ENCODE peak calls at places on chromosomes 12 and 14, in seven cellular contexts. One of them, this sample, is unnamed.
A peak's percentile ranks its signal among the peaks of the same experiment; 100 is the strongest.

GRCh38 chr14:45949479-45949878 is 696.5 kb upstream of the MIS18BP1 start:
- DNase-seq in upper lobe of left lung: no peak
- DNase-seq in neural progenitor cell: no peak
- DNase-seq in CD8-positive, alpha-beta T cell: no peak
- DNase-seq in endothelial cell of umbilical vein: no peak
- DNase-seq in OCI-LY7: no peak
- DNase-seq in IMR-90: no peak
- DNase-seq in this sample: no peak

GRCh38 chr14:23345987-23346692 is 6.5 kb downstream of the SLC22A17 start:
- DNase-seq in IMR-90: no peak
- DNase-seq in OCI-LY7: no peak
- DNase-seq in upper lobe of left lung: no peak
- DNase-seq in CD8-positive, alpha-beta T cell: no peak
- DNase-seq in neural progenitor cell: peak; percentile 36
- DNase-seq in endothelial cell of umbilical vein: no peak
- DNase-seq in this sample: no peak

GRCh38 chr14:101104485-101104884 is 201.0 kb upstream of the RTL1 start:
- DNase-seq in OCI-LY7: no peak
- DNase-seq in neural progenitor cell: no peak
- DNase-seq in CD8-positive, alpha-beta T cell: peak; percentile 5
- DNase-seq in upper lobe of left lung: peak; percentile 18
- DNase-seq in IMR-90: no peak
- DNase-seq in endothelial cell of umbilical vein: no peak
- DNase-seq in this sample: no peak

GRCh38 chr12:45291518-45291917 is 75.6 kb downstream of the ANO6 start:
- DNase-seq in OCI-LY7: no peak
- DNase-seq in CD8-positive, alpha-beta T cell: no peak
- DNase-seq in endothelial cell of umbilical vein: no peak
- DNase-seq in IMR-90: no peak
- DNase-seq in neural progenitor cell: no peak
- DNase-seq in upper lobe of left lung: no peak
- DNase-seq in this sample: no peak

GRCh38 chr12:22981711-22982110 is 356.7 kb downstream of the ETNK1 start:
- DNase-seq in CD8-positive, alpha-beta T cell: no peak
- DNase-seq in IMR-90: peak; percentile 38
- DNase-seq in endothelial cell of umbilical vein: no peak
- DNase-seq in neural progenitor cell: no peak
- DNase-seq in upper lobe of left lung: no peak
- DNase-seq in OCI-LY7: no peak
- DNase-seq in this sample: no peak

GRCh38 chr12:131598717-131599116 is 112.2 kb upstream of the SFSWAP start:
- DNase-seq in IMR-90: no peak
- DNase-seq in OCI-LY7: no peak
- DNase-seq in CD8-positive, alpha-beta T cell: no peak
- DNase-seq in neural progenitor cell: no peak
- DNase-seq in endothelial cell of umbilical vein: no peak
- DNase-seq in upper lobe of left lung: no peak
- DNase-seq in this sample: no peak

GRCh38 chr14:22375321-22375930 is 213.6 kb downstream of the DAD1 start:
- DNase-seq in IMR-90: peak; percentile 68
- DNase-seq in OCI-LY7: peak; percentile 81
- DNase-seq in neural progenitor cell: peak; percentile 67
- DNase-seq in upper lobe of left lung: no peak
- DNase-seq in CD8-positive, alpha-beta T cell: no peak
- DNase-seq in endothelial cell of umbilical vein: peak; percentile 62
- DNase-seq in this sample: no peak

GRCh38 chr14:35336171-35337073 is 44.2 kb downstream of the PSMA6 start:
- DNase-seq in endothelial cell of umbilical vein: peak; percentile 86
- DNase-seq in IMR-90: peak; percentile 85
- DNase-seq in OCI-LY7: no peak
- DNase-seq in neural progenitor cell: peak; percentile 59
- DNase-seq in upper lobe of left lung: peak; percentile 98
- DNase-seq in CD8-positive, alpha-beta T cell: no peak
- DNase-seq in this sample: peak; percentile 99

GRCh38 chr12:121578230-121579189 is 2.3 kb downstream of the KDM2B start:
- DNase-seq in endothelial cell of umbilical vein: peak; percentile 34
- DNase-seq in CD8-positive, alpha-beta T cell: peak; percentile 42
- DNase-seq in upper lobe of left lung: no peak
- DNase-seq in IMR-90: peak; percentile 21
- DNase-seq in neural progenitor cell: peak; percentile 68
- DNase-seq in OCI-LY7: peak; percentile 24
- DNase-seq in this sample: peak; percentile 80

GRCh38 chr12:48119834-48120195 is 651 bp downstream of the PFKM start:
- DNase-seq in CD8-positive, alpha-beta T cell: no peak
- DNase-seq in IMR-90: peak; percentile 41
- DNase-seq in upper lobe of left lung: no peak
- DNase-seq in endothelial cell of umbilical vein: no peak
- DNase-seq in neural progenitor cell: peak; percentile 32
- DNase-seq in OCI-LY7: no peak
- DNase-seq in this sample: no peak

GRCh38 chr14:89736866-89737265 is 217.7 kb downstream of the EFCAB11 start:
- DNase-seq in neural progenitor cell: no peak
- DNase-seq in upper lobe of left lung: no peak
- DNase-seq in CD8-positive, alpha-beta T cell: no peak
- DNase-seq in IMR-90: no peak
- DNase-seq in endothelial cell of umbilical vein: no peak
- DNase-seq in OCI-LY7: no peak
- DNase-seq in this sample: no peak

GRCh38 chr14:57066887-57067513 is 201.7 kb downstream of the EXOC5 start:
- DNase-seq in IMR-90: peak; percentile 2
- DNase-seq in CD8-positive, alpha-beta T cell: no peak
- DNase-seq in upper lobe of left lung: peak; percentile 54
- DNase-seq in endothelial cell of umbilical vein: peak; percentile 37
- DNase-seq in neural progenitor cell: peak; percentile 82
- DNase-seq in OCI-LY7: peak; percentile 4
- DNase-seq in this sample: no peak

GRCh38 chr12:67082221-67082620 is 186.9 kb upstream of the CAND1 start:
- DNase-seq in upper lobe of left lung: no peak
- DNase-seq in endothelial cell of umbilical vein: no peak
- DNase-seq in neural progenitor cell: no peak
- DNase-seq in CD8-positive, alpha-beta T cell: no peak
- DNase-seq in OCI-LY7: no peak
- DNase-seq in IMR-90: no peak
- DNase-seq in this sample: no peak

GRCh38 chr12:56116267-56117081 is at the start of gene RPL41:
- DNase-seq in neural progenitor cell: peak; percentile 98
- DNase-seq in endothelial cell of umbilical vein: peak; percentile 96
- DNase-seq in IMR-90: peak; percentile 91
- DNase-seq in CD8-positive, alpha-beta T cell: peak; percentile 94
- DNase-seq in OCI-LY7: peak; percentile 97
- DNase-seq in upper lobe of left lung: peak; percentile 92
- DNase-seq in this sample: peak; percentile 96

DNA sequence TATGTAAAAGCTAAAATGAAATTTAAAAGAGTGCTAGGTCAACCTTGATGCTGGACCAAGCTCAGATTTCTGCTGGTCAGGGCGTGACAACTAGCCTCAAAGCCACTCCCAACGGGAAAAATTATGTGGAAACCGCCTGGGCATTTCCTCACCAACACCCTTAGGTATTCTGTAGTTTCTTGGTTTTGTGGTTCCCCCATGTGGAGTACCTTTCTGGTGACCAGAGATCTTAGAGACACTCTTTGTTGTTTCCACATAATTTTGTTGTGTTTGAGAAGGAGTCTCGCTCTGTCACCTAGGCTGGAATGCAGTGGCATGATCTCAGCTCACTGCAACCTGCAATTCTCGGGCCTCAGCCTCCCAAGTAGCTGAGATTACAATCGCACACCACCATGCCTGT is 119.9 kb downstream of the DENND5B start:
- DNase-seq in upper lobe of left lung: no peak
- DNase-seq in neural progenitor cell: no peak
- DNase-seq in IMR-90: no peak
- DNase-seq in OCI-LY7: no peak
- DNase-seq in CD8-positive, alpha-beta T cell: no peak
- DNase-seq in endothelial cell of umbilical vein: no peak
- DNase-seq in this sample: no peak
- H3K27ac ChIP-seq in upper lobe of left lung: no peak overlapping the region
- H3K27ac ChIP-seq in neural progenitor cell: no peak overlapping the region
- H3K27ac ChIP-seq in IMR-90: no peak overlapping the region
- H3K27ac ChIP-seq in OCI-LY7: no peak overlapping the region
- H3K27ac ChIP-seq in CD8-positive, alpha-beta T cell: no peak overlapping the region
- H3K27ac ChIP-seq in endothelial cell of umbilical vein: no peak overlapping the region
- H3K27ac ChIP-seq in this sample: no peak overlapping the region

GRCh38 chr12:73935817-73936216 is 601.8 kb upstream of the ATXN7L3B start:
- DNase-seq in OCI-LY7: peak; percentile 14
- DNase-seq in CD8-positive, alpha-beta T cell: no peak
- DNase-seq in neural progenitor cell: peak; percentile 25
- DNase-seq in endothelial cell of umbilical vein: no peak
- DNase-seq in IMR-90: no peak
- DNase-seq in upper lobe of left lung: no peak
- DNase-seq in this sample: no peak
- TF ChIP-seq CTCF in OCI-LY7: peak; percentile 64
- TF ChIP-seq CTCF in CD8-positive, alpha-beta T cell: no peak
- TF ChIP-seq CTCF in neural progenitor cell: peak; percentile 51
- TF ChIP-seq CTCF in endothelial cell of umbilical vein: no peak
- TF ChIP-seq CTCF in IMR-90: no peak
- TF ChIP-seq CTCF in upper lobe of left lung: no peak
- TF ChIP-seq CTCF in this sample: no peak

DNA sequence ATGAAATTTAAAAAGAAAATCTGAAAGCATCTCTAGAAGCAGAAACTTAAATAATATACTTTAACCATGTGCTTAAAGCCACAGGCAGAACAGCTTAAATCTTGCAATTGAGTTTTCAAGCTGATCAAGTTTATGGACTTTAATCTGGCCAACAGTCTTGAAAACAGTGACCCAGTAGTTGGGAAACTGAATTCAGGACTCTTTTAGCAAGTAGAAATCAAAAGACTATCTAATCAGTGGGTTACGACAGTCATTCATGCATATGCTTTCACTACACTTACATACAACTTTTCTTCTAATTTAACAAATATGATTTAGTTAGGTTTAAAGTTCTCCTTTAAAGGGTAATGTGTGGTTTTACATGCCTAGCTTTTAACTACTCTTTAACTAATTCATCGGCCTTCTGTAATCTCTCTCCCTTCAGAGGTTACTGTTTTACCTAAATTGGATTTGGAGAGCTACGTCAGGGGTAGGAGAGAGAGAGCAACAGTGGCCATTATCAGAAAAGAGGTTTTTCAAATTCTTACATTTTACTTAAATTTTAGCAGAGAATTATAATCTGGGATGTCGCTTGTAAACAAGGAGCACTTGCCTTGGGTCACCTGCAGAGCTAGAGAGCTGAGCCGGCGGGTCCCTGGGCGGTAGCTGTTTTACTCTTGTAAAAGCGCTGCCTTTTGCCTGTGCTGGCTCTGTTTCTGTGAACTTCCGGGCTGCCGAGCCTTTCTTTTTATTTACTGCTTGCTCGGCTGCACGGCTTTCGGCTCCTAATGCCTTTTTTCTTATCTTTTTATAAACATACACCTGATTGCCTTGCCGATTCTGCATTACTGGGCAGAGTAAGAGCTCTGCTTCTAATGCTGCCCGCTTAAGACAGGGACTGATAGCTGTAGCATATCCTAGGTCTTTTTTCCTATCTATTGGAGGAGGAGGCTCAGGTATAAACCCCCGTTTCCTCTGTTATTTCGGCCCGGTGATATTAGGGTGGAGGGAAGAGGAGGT is 17.4 kb upstream of the LYZ start:
- DNase-seq in upper lobe of left lung: peak; percentile 69
- DNase-seq in OCI-LY7: peak; percentile 77
- DNase-seq in IMR-90: peak; percentile 1
- DNase-seq in endothelial cell of umbilical vein: peak; percentile 22
- DNase-seq in neural progenitor cell: peak; percentile 46
- DNase-seq in CD8-positive, alpha-beta T cell: peak; percentile 72
- DNase-seq in this sample: no peak
- H3K4me3 ChIP-seq in upper lobe of left lung: peak overlapping the region; percentile 51
- H3K4me3 ChIP-seq in OCI-LY7: peak overlapping the region; percentile 61
- H3K4me3 ChIP-seq in IMR-90: peak overlapping the region; percentile 4
- H3K4me3 ChIP-seq in endothelial cell of umbilical vein: no peak overlapping the region
- H3K4me3 ChIP-seq in neural progenitor cell: peak overlapping the region; percentile 39
- H3K4me3 ChIP-seq in CD8-positive, alpha-beta T cell: peak overlapping the region; percentile 61
- H3K4me3 ChIP-seq in this sample: peak overlapping the region; percentile 60

DNA sequence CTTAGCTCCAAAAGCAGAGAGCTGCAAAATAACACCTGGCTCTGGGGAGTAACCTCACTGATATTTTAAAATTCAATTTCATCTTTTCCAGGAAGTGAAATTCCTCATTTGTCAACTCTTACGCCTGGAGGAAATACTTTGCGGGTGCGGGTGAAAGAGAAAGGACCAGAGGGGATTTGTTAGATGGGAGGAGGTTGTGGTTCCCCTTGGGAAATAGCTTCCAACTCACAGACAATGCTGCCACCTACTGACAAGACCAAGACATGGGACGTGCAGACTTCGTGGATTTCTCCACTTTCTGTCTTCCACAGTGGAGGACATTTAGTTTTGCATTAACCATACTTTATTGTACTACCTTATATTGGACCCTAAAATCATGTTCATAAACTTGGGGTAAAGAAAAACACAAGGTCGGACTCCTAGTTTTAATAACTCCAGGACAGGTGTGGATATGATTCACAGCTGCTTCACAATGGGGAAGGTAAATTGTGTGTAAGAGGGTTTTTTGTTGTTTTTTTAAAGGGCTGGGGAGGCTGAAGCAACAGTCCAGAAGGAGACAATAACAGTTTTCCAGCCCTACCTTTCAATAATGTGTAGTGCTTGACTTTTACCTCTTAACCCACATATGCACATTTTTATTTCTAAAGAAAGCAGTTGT is 10.8 kb downstream of the FBXL14 start:
- DNase-seq in endothelial cell of umbilical vein: peak; percentile 80
- DNase-seq in OCI-LY7: peak; percentile 90
- DNase-seq in upper lobe of left lung: peak; percentile 67
- DNase-seq in CD8-positive, alpha-beta T cell: peak; percentile 65
- DNase-seq in neural progenitor cell: peak; percentile 92
- DNase-seq in IMR-90: peak; percentile 93
- DNase-seq in this sample: no peak
- H3K27ac ChIP-seq in endothelial cell of umbilical vein: no peak overlapping the region
- H3K27ac ChIP-seq in OCI-LY7: no peak overlapping the region
- H3K27ac ChIP-seq in upper lobe of left lung: no peak overlapping the region
- H3K27ac ChIP-seq in CD8-positive, alpha-beta T cell: no peak overlapping the region
- H3K27ac ChIP-seq in neural progenitor cell: no peak overlapping the region
- H3K27ac ChIP-seq in IMR-90: no peak overlapping the region
- H3K27ac ChIP-seq in this sample: no peak overlapping the region

DNA sequence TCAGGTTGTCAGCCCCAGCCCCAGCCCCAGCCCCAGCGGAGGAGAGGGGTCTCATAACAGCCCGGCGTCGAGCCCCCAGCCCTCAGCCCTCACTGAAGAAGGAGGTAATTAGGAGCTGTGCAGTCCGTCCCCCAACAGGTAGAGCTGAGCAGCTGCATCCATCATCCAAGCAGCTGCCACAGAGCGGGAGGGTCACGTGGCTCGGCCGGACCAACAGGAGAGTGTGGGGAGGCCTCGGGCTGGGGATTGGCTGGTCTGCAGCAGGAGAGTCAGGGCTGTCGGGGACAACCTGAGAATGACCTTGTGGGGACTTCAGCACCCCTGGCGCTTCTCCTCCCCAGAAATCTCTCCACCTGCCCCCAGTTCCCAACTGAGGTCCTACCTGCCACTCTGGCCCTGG is 29.6 kb downstream of the SMUG1 start:
- DNase-seq in CD8-positive, alpha-beta T cell: no peak
- DNase-seq in OCI-LY7: peak; percentile 66
- DNase-seq in IMR-90: no peak
- DNase-seq in neural progenitor cell: peak; percentile 80
- DNase-seq in upper lobe of left lung: no peak
- DNase-seq in endothelial cell of umbilical vein: no peak
- DNase-seq in this sample: no peak
- TF ChIP-seq CTCF in CD8-positive, alpha-beta T cell: no peak
- TF ChIP-seq CTCF in OCI-LY7: peak; percentile 29
- TF ChIP-seq CTCF in IMR-90: no peak
- TF ChIP-seq CTCF in neural progenitor cell: peak; percentile 41
- TF ChIP-seq CTCF in upper lobe of left lung: no peak
- TF ChIP-seq CTCF in endothelial cell of umbilical vein: no peak
- TF ChIP-seq CTCF in this sample: no peak

GRCh38 chr14:98725676-98726075 is 546.3 kb downstream of the BCL11B start:
- DNase-seq in neural progenitor cell: no peak
- DNase-seq in CD8-positive, alpha-beta T cell: no peak
- DNase-seq in IMR-90: no peak
- DNase-seq in OCI-LY7: no peak
- DNase-seq in upper lobe of left lung: no peak
- DNase-seq in endothelial cell of umbilical vein: no peak
- DNase-seq in this sample: no peak
- H3K4me3 ChIP-seq in neural progenitor cell: no peak overlapping the region
- H3K4me3 ChIP-seq in CD8-positive, alpha-beta T cell: no peak overlapping the region
- H3K4me3 ChIP-seq in IMR-90: no peak overlapping the region
- H3K4me3 ChIP-seq in OCI-LY7: no peak overlapping the region
- H3K4me3 ChIP-seq in upper lobe of left lung: no peak overlapping the region
- H3K4me3 ChIP-seq in endothelial cell of umbilical vein: no peak overlapping the region
- H3K4me3 ChIP-seq in this sample: no peak overlapping the region